ENCODE peak calls at places on chromosomes 13 and 19, in five cellular contexts. One of them, this sample, is unnamed.

GRCh38 chr19:5621945-5622464 is 571 bp downstream of the SAFB2 start:
- DNase-seq in Kasumi-1: no peak
- DNase-seq in activated naive CD8-positive, alpha-beta T cell treated with anti-CD3 and anti-CD28 coated beads for 36 hours: peak
- DNase-seq in stimulated activated CD4-positive, alpha-beta T cell treated with anti-CD3 and anti-CD28 coated beads, Interleukin-2, amount 100 ng/mL, for 24 hours: peak
- DNase-seq in fibroblast of lung: no peak
- DNase-seq in this sample: no peak

GRCh38 chr13:112752711-112753541 is 63.1 kb downstream of the ATP11A start:
- DNase-seq in Kasumi-1: no peak
- DNase-seq in activated naive CD8-positive, alpha-beta T cell treated with anti-CD3 and anti-CD28 coated beads for 36 hours: peak
- DNase-seq in stimulated activated CD4-positive, alpha-beta T cell treated with anti-CD3 and anti-CD28 coated beads, Interleukin-2, amount 100 ng/mL, for 24 hours: peak
- DNase-seq in fibroblast of lung: peak
- DNase-seq in this sample: no peak

GRCh38 chr13:49356224-49356623 is 87.6 kb downstream of the CAB39L start:
- DNase-seq in Kasumi-1: no peak
- DNase-seq in activated naive CD8-positive, alpha-beta T cell treated with anti-CD3 and anti-CD28 coated beads for 36 hours: no peak
- DNase-seq in stimulated activated CD4-positive, alpha-beta T cell treated with anti-CD3 and anti-CD28 coated beads, Interleukin-2, amount 100 ng/mL, for 24 hours: no peak
- DNase-seq in fibroblast of lung: peak
- DNase-seq in this sample: peak

GRCh38 chr19:35195822-35196221 is 32.7 kb downstream of the FAM187B start:
- DNase-seq in Kasumi-1: no peak
- DNase-seq in activated naive CD8-positive, alpha-beta T cell treated with anti-CD3 and anti-CD28 coated beads for 36 hours: no peak
- DNase-seq in stimulated activated CD4-positive, alpha-beta T cell treated with anti-CD3 and anti-CD28 coated beads, Interleukin-2, amount 100 ng/mL, for 24 hours: no peak
- DNase-seq in fibroblast of lung: no peak
- DNase-seq in this sample: peak

GRCh38 chr13:64369121-64369520 is 2861.0 kb downstream of the PCDH9 start:
- DNase-seq in Kasumi-1: no peak
- DNase-seq in activated naive CD8-positive, alpha-beta T cell treated with anti-CD3 and anti-CD28 coated beads for 36 hours: no peak
- DNase-seq in stimulated activated CD4-positive, alpha-beta T cell treated with anti-CD3 and anti-CD28 coated beads, Interleukin-2, amount 100 ng/mL, for 24 hours: no peak
- DNase-seq in fibroblast of lung: no peak
- DNase-seq in this sample: peak

GRCh38 chr19:16470911-16471811 is 609 bp downstream of the EPS15L1 start:
- DNase-seq in Kasumi-1: peak
- DNase-seq in activated naive CD8-positive, alpha-beta T cell treated with anti-CD3 and anti-CD28 coated beads for 36 hours: peak
- DNase-seq in stimulated activated CD4-positive, alpha-beta T cell treated with anti-CD3 and anti-CD28 coated beads, Interleukin-2, amount 100 ng/mL, for 24 hours: peak
- DNase-seq in fibroblast of lung: peak
- DNase-seq in this sample: peak

GRCh38 chr19:4624733-4625362 is 14.5 kb upstream of the TNFAIP8L1 start:
- DNase-seq in Kasumi-1: peak
- DNase-seq in activated naive CD8-positive, alpha-beta T cell treated with anti-CD3 and anti-CD28 coated beads for 36 hours: no peak
- DNase-seq in stimulated activated CD4-positive, alpha-beta T cell treated with anti-CD3 and anti-CD28 coated beads, Interleukin-2, amount 100 ng/mL, for 24 hours: no peak
- DNase-seq in fibroblast of lung: no peak
- DNase-seq in this sample: peak

GRCh38 chr13:29487466-29488454 is 107.7 kb downstream of the SLC7A1 start:
- DNase-seq in Kasumi-1: no peak
- DNase-seq in activated naive CD8-positive, alpha-beta T cell treated with anti-CD3 and anti-CD28 coated beads for 36 hours: no peak
- DNase-seq in stimulated activated CD4-positive, alpha-beta T cell treated with anti-CD3 and anti-CD28 coated beads, Interleukin-2, amount 100 ng/mL, for 24 hours: no peak
- DNase-seq in fibroblast of lung: no peak
- DNase-seq in this sample: no peak

GRCh38 chr19:9636018-9636417 is 15.0 kb upstream of the ZNF561 start:
- DNase-seq in Kasumi-1: no peak
- DNase-seq in activated naive CD8-positive, alpha-beta T cell treated with anti-CD3 and anti-CD28 coated beads for 36 hours: no peak
- DNase-seq in stimulated activated CD4-positive, alpha-beta T cell treated with anti-CD3 and anti-CD28 coated beads, Interleukin-2, amount 100 ng/mL, for 24 hours: no peak
- DNase-seq in fibroblast of lung: no peak
- DNase-seq in this sample: no peak

GRCh38 chr19:6772028-6772865 is at the start of gene VAV1:
- DNase-seq in Kasumi-1: peak
- DNase-seq in activated naive CD8-positive, alpha-beta T cell treated with anti-CD3 and anti-CD28 coated beads for 36 hours: peak
- DNase-seq in stimulated activated CD4-positive, alpha-beta T cell treated with anti-CD3 and anti-CD28 coated beads, Interleukin-2, amount 100 ng/mL, for 24 hours: peak
- DNase-seq in fibroblast of lung: no peak
- DNase-seq in this sample: no peak